ENCODE peak calls at places on chromosome 20, in nine cellular contexts. Y is stimulated activated CD8-positive, alpha-beta memory T cell treated with anti-CD3 and anti-CD28 coated beads, Interleukin-15, amount 100 ng/mL, for 24 hours; Q is sciatic nerve; F is posterior cingulate gyrus; S is COR-L47; K is occipital lobe; B is activated T-helper 1 cell treated with Interleukin-2 at 50 U/mL for 16 hours; C is SW480; M is C1 segment of cervical spinal cord. X is an unnamed sample.

GRCh38 chr20:57293998-57294397 is 27.6 kb upstream of the BMP7 start:
- DNase-seq in Y (no peak), Q (no peak), F (no peak), S (no peak), K (no peak), B (no peak), C (no peak), M (no peak), X (no peak)

GRCh38 chr20:13800728-13801134 is 15.9 kb downstream of the NDUFAF5 start:
- DNase-seq in Y (no peak), Q (peak), F (peak), S (peak), K (peak), B (no peak), C (peak), M (peak), X (no peak)

GRCh38 chr20:61253264-61253639 is 1.2 kb downstream of the CDH4 start:
- DNase-seq in Y (no peak), Q (no peak), F (no peak), S (peak), K (no peak), B (no peak), C (no peak), M (no peak), X (no peak)

GRCh38 chr20:8331740-8332412 is 199.8 kb downstream of the PLCB1 start:
- DNase-seq in Y (no peak), Q (no peak), F (peak), S (no peak), K (peak), B (no peak), C (no peak), M (no peak), X (no peak)

GRCh38 chr20:58070664-58071499 is 157.6 kb downstream of the ANKRD60 start:
- DNase-seq in Y (no peak), Q (peak), F (no peak), S (no peak), K (no peak), B (no peak), C (no peak), M (no peak), X (no peak)

GRCh38 chr20:10619427-10619826 is 54.4 kb downstream of the JAG1 start:
- DNase-seq in Y (no peak), Q (no peak), F (no peak), S (no peak), K (no peak), B (no peak), C (peak), M (no peak), X (no peak)

GRCh38 chr20:8431538-8432434 is 299.7 kb downstream of the PLCB1 start:
- DNase-seq in Y (no peak), Q (peak), F (peak), S (peak), K (peak), B (no peak), C (peak), M (no peak), X (no peak)

GRCh38 chr20:32516985-32517873 is 67.9 kb downstream of the NOL4L start:
- DNase-seq in Y (no peak), Q (no peak), F (peak), S (no peak), K (no peak), B (no peak), C (no peak), M (peak), X (no peak)

GRCh38 chr20:44618318-44618731 is 33.2 kb downstream of the ADA start:
- DNase-seq in Y (no peak), Q (no peak), F (no peak), S (no peak), K (no peak), B (no peak), C (peak), M (no peak), X (no peak)

GRCh38 chr20:36133821-36134220 is 20.7 kb upstream of the EPB41L1 start:
- DNase-seq in Y (no peak), Q (no peak), F (no peak), S (no peak), K (no peak), B (no peak), C (no peak), M (no peak), X (no peak)

GRCh38 chr20:37907677-37908397 is 4.9 kb downstream of the VSTM2L start:
- DNase-seq in Y (no peak), Q (no peak), F (no peak), S (peak), K (no peak), B (no peak), C (no peak), M (no peak), X (no peak)

GRCh38 chr20:21315138-21315537 is 12.0 kb downstream of the XRN2 start:
- DNase-seq in Y (no peak), Q (no peak), F (no peak), S (no peak), K (no peak), B (no peak), C (peak), M (no peak), X (no peak)

GRCh38 chr20:36431604-36432003 is 109.7 kb upstream of the MYL9 start:
- DNase-seq in Y (no peak), Q (no peak), F (no peak), S (no peak), K (no peak), B (no peak), C (no peak), M (no peak), X (no peak)

GRCh38 chr20:4041748-4042411 is 26.5 kb upstream of the RNF24 start:
- DNase-seq in Y (no peak), Q (no peak), F (no peak), S (no peak), K (no peak), B (no peak), C (peak), M (no peak), X (no peak)

GRCh38 chr20:57805784-57806183 is 96.0 kb upstream of the PMEPA1 start:
- DNase-seq in Y (no peak), Q (no peak), F (no peak), S (no peak), K (no peak), B (no peak), C (no peak), M (no peak), X (no peak)

GRCh38 chr20:57705103-57705899 is 4.5 kb downstream of the PMEPA1 start:
- DNase-seq in Y (no peak), Q (no peak), F (no peak), S (no peak), K (no peak), B (no peak), C (no peak), M (no peak), X (no peak)

GRCh38 chr20:31823360-31824124 is 4.4 kb downstream of the MYLK2 start:
- DNase-seq in Y (no peak), Q (no peak), F (peak), S (no peak), K (no peak), B (no peak), C (no peak), M (no peak), X (no peak)

GRCh38 chr20:1274485-1275313 is 8.6 kb downstream of the SNPH start:
- DNase-seq in Y (no peak), Q (no peak), F (peak), S (peak), K (no peak), B (no peak), C (no peak), M (no peak), X (no peak)

GRCh38 chr20:24523661-24524060 is 54.2 kb downstream of the SYNDIG1 start:
- DNase-seq in Y (no peak), Q (no peak), F (no peak), S (no peak), K (no peak), B (no peak), C (no peak), M (no peak), X (no peak)